ENCODE peak calls at places on chromosome 19, in five cellular contexts. A is keratinocyte; M is CD8-positive, alpha-beta memory T cell; K is fibroblast of lung; X is psoas muscle. O is an unnamed sample. For H3K9me3, the result is how much of the 10 kb centered on the place peaks cover.

GRCh38 chr19:32708457-32708856 is 11.1 kb upstream of the TDRD12 start:
- DNase-seq in A (no peak), M (no peak), K (no peak), X (no peak), O (no peak)

GRCh38 chr19:6724631-6725185 is 4.3 kb upstream of the C3 start:
- DNase-seq in A (no peak), M (no peak), K (no peak), X (no peak), O (no peak)

GRCh38 chr19:13031917-13032623 is 36.8 kb downstream of the NFIX start:
- DNase-seq in A (no peak), M (no peak), K (peak), X (peak), O (peak)

GRCh38 chr19:51354103-51354741 is 12.0 kb downstream of the ETFB start:
- DNase-seq in A (no peak), M (no peak), K (no peak), X (no peak), O (no peak)

GRCh38 chr19:17625980-17626379 is 62.2 kb downstream of the UNC13A start:
- DNase-seq in A (no peak), M (no peak), K (no peak), X (no peak), O (no peak)

GRCh38 chr19:20233105-20233504 is 66.1 kb downstream of the ZNF486 start:
- DNase-seq in A (no peak), M (no peak), K (no peak), X (no peak), O (no peak)

GRCh38 chr19:14350302-14350701 is 30.9 kb upstream of the ADGRE5 start:
- DNase-seq in A (no peak), M (no peak), K (no peak), X (no peak), O (no peak)

GRCh38 chr19:36051236-36051635 is 2.8 kb downstream of the THAP8 start:
- DNase-seq in A (no peak), M (no peak), K (no peak), X (no peak), O (no peak)

GRCh38 chr19:40216013-40216776 is 2.0 kb downstream of the TTC9B start:
- DNase-seq in A (no peak), M (no peak), K (no peak), X (no peak), O (no peak)

GRCh38 chr19:18385675-18386542 is at the start of gene GDF15:
- DNase-seq in A (no peak), M (peak), K (peak), X (peak), O (peak)

GRCh38 chr19:30864460-30865215 is 484.6 kb downstream of the TSHZ3 start:
- DNase-seq in A (no peak), M (no peak), K (no peak), X (no peak), O (no peak)

GRCh38 chr19:8585894-8586750 is 8.9 kb upstream of the MYO1F start:
- DNase-seq in A (no peak), M (peak), K (no peak), X (no peak), O (peak)

GRCh38 chr19:48756686-48757085 is 1.4 kb downstream of the FGF21 start:
- DNase-seq in A (no peak), M (no peak), K (no peak), X (no peak), O (no peak)

GRCh38 chr19:35959040-35959967 is 23.1 kb downstream of the LRFN3 start:
- DNase-seq in A (no peak), M (peak), K (no peak), X (peak), O (no peak)

GRCh38 chr19:36120092-36120983 is 5.1 kb downstream of the TBCB start:
- DNase-seq in A (no peak), M (no peak), K (no peak), X (no peak), O (peak)

GRCh38 chr19:30011051-30011578 is 69.1 kb downstream of the URI1 start:
- DNase-seq in A (no peak), M (no peak), K (no peak), X (no peak), O (no peak)

GRCh38 chr19:7718668-7719067 is 13.2 kb downstream of the CLEC4G start:
- DNase-seq in A (no peak), M (no peak), K (no peak), X (no peak), O (no peak)

GRCh38 chr19:18473003-18473705 is 35.2 kb upstream of the ISYNA1 start:
- DNase-seq in A (no peak), M (no peak), K (no peak), X (no peak), O (peak)

GRCh38 chr19:33382006-33382405 is 8.5 kb downstream of the CEBPG start:
- DNase-seq in A (no peak), M (no peak), K (no peak), X (no peak), O (no peak)

GRCh38 chr19:19421326-19421725 is 15.9 kb downstream of the GATAD2A start:
- DNase-seq in A (no peak), M (no peak), K (no peak), X (no peak), O (no peak)

GRCh38 chr19:12365372-12366162 is at the start of gene ZNF442:
- DNase-seq in A (peak), M (peak), K (peak), X (peak), O (peak)

GRCh38 chr19:34180709-34181108 is 8.4 kb downstream of the LSM14A start:
- DNase-seq in A (no peak), M (no peak), K (no peak), X (no peak), O (no peak)

GRCh38 chr19:53945441-53945840 is 17.3 kb upstream of the CACNG8 start:
- DNase-seq in A (no peak), M (no peak), K (no peak), X (no peak), O (no peak)

GRCh38 chr19:49691243-49692101 is 556 bp downstream of the CPT1C start:
- DNase-seq in A (no peak), M (no peak), K (peak), X (peak), O (peak)

GRCh38 chr19:41745761-41746160 is 9.6 kb upstream of the CEACAM6 start:
- DNase-seq in A (no peak), M (no peak), K (no peak), X (no peak), O (no peak)

GRCh38 chr19:9498183-9498902 is at the start of gene ZNF560:
- DNase-seq in A (no peak), M (no peak), K (peak), X (no peak), O (no peak)

GRCh38 chr19:49473868-49474544 is at the start of gene FLT3LG:
- DNase-seq in A (no peak), M (peak), K (peak), X (peak), O (peak)

GRCh38 chr19:46134527-46134926 is 10.0 kb upstream of the IGFL3 start:
- DNase-seq in A (no peak), M (no peak), K (peak), X (no peak), O (no peak)

GRCh38 chr19:42657551-42657950 is 62.8 kb upstream of the CEACAM8 start:
- DNase-seq in A (no peak), M (no peak), K (no peak), X (no peak), O (no peak)

GRCh38 chr19:38905620-38906019 is 5.9 kb downstream of the NFKBIB start:
- DNase-seq in A (no peak), M (no peak), K (no peak), X (no peak), O (no peak)

GRCh38 chr19:7366701-7367420 is 18.1 kb downstream of the ARHGEF18 start:
- DNase-seq in A (no peak), M (no peak), K (peak), X (no peak), O (no peak)

GRCh38 chr19:1748703-1749341 is 4.5 kb upstream of the ONECUT3 start:
- DNase-seq in A (no peak), M (no peak), K (no peak), X (no peak), O (no peak)

GRCh38 chr19:40263440-40264313 is 21.5 kb downstream of the AKT2 start:
- DNase-seq in A (no peak), M (no peak), K (no peak), X (no peak), O (peak)

GRCh38 chr19:42343344-42344110 is 18.1 kb downstream of the MEGF8 start:
- DNase-seq in A (no peak), M (no peak), K (no peak), X (no peak), O (peak)

GRCh38 chr19:42122691-42123607 is 9.3 kb downstream of the POU2F2 start:
- DNase-seq in A (no peak), M (no peak), K (no peak), X (no peak), O (no peak)

GRCh38 chr19:41226053-41226873 is 7.2 kb downstream of the AXL start:
- DNase-seq in A (no peak), M (peak), K (peak), X (peak), O (peak)

GRCh38 chr19:409515-410242 is 732 bp upstream of the C2CD4C start:
- DNase-seq in A (no peak), M (no peak), K (no peak), X (no peak), O (no peak)

GRCh38 chr19:56839665-56840451 is 668 bp downstream of the PEG3 start:
- DNase-seq in A (no peak), M (no peak), K (peak), X (peak), O (peak)

GRCh38 chr19:5673752-5674151 is 6.6 kb downstream of the MICOS13 start:
- DNase-seq in A (no peak), M (no peak), K (no peak), X (no peak), O (no peak)
- H3K9me3 ChIP-seq in A (under half), M (under half), K (under half), X (under half), O (under half)

GRCh38 chr19:15836345-15836594 is 20.8 kb upstream of the OR10H1 start:
- DNase-seq in A (no peak), M (no peak), K (peak), X (no peak), O (no peak)

GRCh38 chr19:15843186-15843585 is 27.7 kb upstream of the OR10H1 start:
- DNase-seq in A (no peak), M (no peak), K (no peak), X (no peak), O (no peak)

GRCh38 chr19:15841875-15842569 is 26.6 kb upstream of the OR10H1 start:
- DNase-seq in A (no peak), M (no peak), K (no peak), X (no peak), O (no peak)

GRCh38 chr19:15836595-15837398 is 21.3 kb upstream of the OR10H1 start:
- DNase-seq in A (peak), M (peak), K (peak), X (peak), O (peak)

GRCh38 chr19:15840833-15841232 is 25.4 kb upstream of the OR10H1 start:
- DNase-seq in A (no peak), M (no peak), K (no peak), X (no peak), O (no peak)
- H3K9me3 ChIP-seq in A (under half), M (under half), K (under half), X (under half), O (under half)

GRCh38 chr19:2810141-2811091 is 9.3 kb upstream of the ZNF554 start:
- DNase-seq in A (no peak), M (no peak), K (no peak), X (no peak), O (peak)
- H3K9me3 ChIP-seq in A (under half), M (under half), K (under half), X (under half), O (under half)

GRCh38 chr19:22263121-22263520 is 23.1 kb upstream of the ZNF729 start:
- DNase-seq in A (no peak), M (no peak), K (no peak), X (no peak), O (no peak)
- H3K9me3 ChIP-seq in A (under half), M (under half), K (under half), X (under half), O (under half)

GRCh38 chr19:52936958-52937334 is 13.7 kb upstream of the ZNF888 start:
- DNase-seq in A (no peak), M (no peak), K (no peak), X (no peak), O (no peak)

GRCh38 chr19:52936151-52936957 is 13.1 kb upstream of the ZNF888 start:
- DNase-seq in A (no peak), M (no peak), K (no peak), X (no peak), O (no peak)

GRCh38 chr19:52935434-52935833 is 12.2 kb upstream of the ZNF888 start:
- DNase-seq in A (no peak), M (no peak), K (peak), X (no peak), O (no peak)
- H3K9me3 ChIP-seq in A (under half), M (under half), K (under half), X (under half), O (under half)

O was measured in right cardiac atrium.